ENCODE peak calls at places on chromosomes 6 and 20, in nine cellular contexts. J, W, F, L, M, D, Y, G and T are unnamed samples.

GRCh38 chr6:129921169-129921817 is 60.2 kb upstream of the TMEM244 start:
- DNase-seq in J (no peak), W (no peak), F (no peak), L (no peak), M (no peak), D (no peak), Y (no peak), G (no peak), T (no peak)

GRCh38 chr6:148980234-148980633 is 233.4 kb downstream of the UST start:
- DNase-seq in J (no peak), W (no peak), F (no peak), L (no peak), M (no peak), D (no peak), Y (no peak), G (no peak), T (no peak)

GRCh38 chr6:109454483-109455160 is 950 bp downstream of the MICAL1 start:
- DNase-seq in J (peak), W (peak), F (peak), L (no peak), M (no peak), D (no peak), Y (peak), G (no peak), T (no peak)

GRCh38 chr6:145206247-145206907 is 528.9 kb downstream of the EPM2A start:
- DNase-seq in J (no peak), W (peak), F (no peak), L (no peak), M (no peak), D (no peak), Y (no peak), G (no peak), T (no peak)

GRCh38 chr20:8330785-8331699 is 199.0 kb downstream of the PLCB1 start:
- DNase-seq in J (no peak), W (no peak), F (no peak), L (no peak), M (no peak), D (no peak), Y (no peak), G (no peak), T (no peak)

GRCh38 chr20:35886537-35886936 is 67.8 kb downstream of the SCAND1 start:
- DNase-seq in J (no peak), W (peak), F (no peak), L (no peak), M (no peak), D (no peak), Y (peak), G (no peak), T (no peak)

GRCh38 chr6:36544228-36544627 is 3.1 kb downstream of the STK38 start:
- DNase-seq in J (no peak), W (peak), F (peak), L (no peak), M (no peak), D (no peak), Y (no peak), G (no peak), T (no peak)

GRCh38 chr6:130913119-130913518 is 85.9 kb downstream of the SMLR1 start:
- DNase-seq in J (no peak), W (no peak), F (peak), L (no peak), M (no peak), D (no peak), Y (no peak), G (peak), T (no peak)

GRCh38 chr6:14807130-14807529 is 438.7 kb upstream of the JARID2 start:
- DNase-seq in J (no peak), W (peak), F (no peak), L (no peak), M (no peak), D (no peak), Y (no peak), G (no peak), T (no peak)

GRCh38 chr20:41339957-41340326 is 679 bp upstream of the LPIN3 start:
- DNase-seq in J (peak), W (peak), F (peak), L (no peak), M (peak), D (peak), Y (peak), G (peak), T (peak)
- H3K4me3 ChIP-seq in J (peak), W (peak), F (no peak), L (peak), M (peak), D (peak), Y (peak), G (peak), T (peak)

GRCh38 chr20:10596726-10597125 is 77.1 kb downstream of the JAG1 start:
- DNase-seq in J (no peak), W (peak), F (no peak), L (no peak), M (peak), D (no peak), Y (no peak), G (no peak), T (no peak)
- H3K4me3 ChIP-seq in J (no peak), W (no peak), F (no peak), L (no peak), M (no peak), D (no peak), Y (no peak), G (no peak), T (no peak)

GRCh38 chr6:28659250-28659566 is 133.5 kb downstream of the GPX5 start:
- DNase-seq in J (no peak), W (no peak), F (no peak), L (no peak), M (no peak), D (no peak), Y (no peak), G (no peak), T (no peak)
- H3K4me3 ChIP-seq in J (no peak), W (peak), F (no peak), L (peak), M (peak), D (peak), Y (no peak), G (peak), T (no peak)

GRCh38 chr20:50744143-50744792 is 12.9 kb downstream of the PARD6B start:
- DNase-seq in J (peak), W (peak), F (peak), L (no peak), M (peak), D (peak), Y (peak), G (peak), T (no peak)
- H3K4me3 ChIP-seq in J (no peak), W (no peak), F (no peak), L (peak), M (peak), D (no peak), Y (no peak), G (no peak), T (no peak)